ENCODE peak calls at places on chromosomes 2 and 18, in five cellular contexts. K is CD8-positive, alpha-beta memory T cell; F is IMR-90; A is mesenchymal stem cell; D is SJSA1. J is an unnamed sample.

GRCh38 chr2:63300835-63301234 is 250.2 kb downstream of the OTX1 start:
- DNase-seq in F (no peak), D (no peak), A (no peak), K (no peak), J (no peak)

GRCh38 chr2:213281156-213281555 is 3.1 kb upstream of the SPAG16 start:
- DNase-seq in F (peak), D (no peak), K (no peak), A (no peak), J (peak)

GRCh38 chr2:241764272-241765241 is 12.1 kb upstream of the GAL3ST2 start:
- DNase-seq in K (peak), F (no peak), D (peak), A (no peak), J (no peak)

GRCh38 chr2:126658316-126658909 is 2.5 kb downstream of the GYPC start:
- DNase-seq in A (no peak), K (no peak), D (no peak), F (no peak), J (no peak)

GRCh38 chr2:188466761-188467160 is 175.1 kb downstream of the GULP1 start:
- DNase-seq in D (no peak), A (peak), K (no peak), F (no peak), J (no peak)

GRCh38 chr18:63550068-63550467 is 7.9 kb downstream of the SERPINB12 start:
- DNase-seq in K (no peak), A (no peak), F (no peak), D (no peak), J (no peak)

GRCh38 chr2:98734823-98735260 is 3.9 kb upstream of the MGAT4A start:
- DNase-seq in D (no peak), K (no peak), A (no peak), F (no peak), J (no peak)

GRCh38 chr2:30225131-30225762 is 6.1 kb upstream of the LBH start:
- DNase-seq in F (peak), D (peak), K (peak), A (peak), J (no peak)

GRCh38 chr2:16400127-16400623 is 265.5 kb downstream of the CYRIA start:
- DNase-seq in F (no peak), A (no peak), K (no peak), D (no peak), J (no peak)

GRCh38 chr2:188042412-188042811 is 249.3 kb upstream of the GULP1 start:
- DNase-seq in A (peak), D (no peak), K (no peak), F (peak), J (peak)

GRCh38 chr18:36382151-36382550 is 84.6 kb downstream of the FHOD3 start:
- DNase-seq in D (no peak), F (no peak), A (no peak), K (no peak), J (no peak)

GRCh38 chr2:31384771-31385276 is 29.7 kb downstream of the XDH start:
- DNase-seq in A (peak), D (no peak), K (no peak), F (peak), J (peak)

GRCh38 chr2:191617589-191617988 is 60.3 kb upstream of the NABP1 start:
- DNase-seq in F (no peak), A (no peak), K (peak), D (no peak), J (no peak)

GRCh38 chr2:162430323-162430722 is 86.4 kb downstream of the GCA start:
- DNase-seq in D (no peak), A (no peak), F (no peak), K (no peak), J (no peak)

GRCh38 chr2:21469564-21469963 is 345.8 kb downstream of the TDRD15 start:
- DNase-seq in D (no peak), F (no peak), K (no peak), A (no peak), J (no peak)

GRCh38 chr2:17579605-17580318 is 39.3 kb downstream of the VSNL1 start:
- DNase-seq in A (no peak), D (no peak), K (no peak), F (no peak), J (no peak)

GRCh38 chr2:56182420-56182819 is 1.4 kb upstream of the CCDC85A start:
- DNase-seq in F (no peak), K (no peak), A (no peak), D (no peak), J (no peak)

GRCh38 chr2:164008752-164009151 is 272.9 kb upstream of the FIGN start:
- DNase-seq in K (no peak), D (no peak), F (no peak), A (no peak), J (no peak)

GRCh38 chr2:160432633-160433032 is 61.0 kb downstream of the RBMS1 start:
- DNase-seq in K (no peak), A (peak), D (peak), F (peak), J (peak)

GRCh38 chr2:65072181-65072970 is 16.2 kb downstream of the CEP68 start:
- DNase-seq in A (no peak), K (no peak), F (no peak), D (no peak), J (no peak)

GRCh38 chr2:58110765-58111164 is 64.2 kb downstream of the VRK2 start:
- DNase-seq in F (no peak), D (no peak), A (no peak), K (no peak), J (no peak)

GRCh38 chr18:61731693-61732376 is 161.0 kb downstream of the RNF152 start:
- DNase-seq in K (no peak), D (no peak), A (no peak), F (no peak), J (no peak)

GRCh38 chr2:224982910-224983688 is 59.2 kb downstream of the DOCK10 start:
- DNase-seq in A (peak), K (peak), D (no peak), F (peak), J (peak)

GRCh38 chr2:146661494-146662096 is 1183.2 kb upstream of the ACVR2A start:
- DNase-seq in F (peak), D (no peak), K (no peak), A (peak), J (peak)

GRCh38 chr2:72147303-72147970 is at the start of gene CYP26B1:
- DNase-seq in D (peak), F (no peak), K (peak), A (no peak), J (peak)

GRCh38 chr2:156845806-156846558 is 409.8 kb downstream of the GPD2 start:
- DNase-seq in K (no peak), F (peak), A (peak), D (no peak), J (no peak)

GRCh38 chr2:237732790-237733349 is 65.7 kb upstream of the RBM44 start:
- DNase-seq in A (peak), F (no peak), K (no peak), D (peak), J (no peak)

GRCh38 chr2:239444626-239445625 is 44.1 kb upstream of the HDAC4 start:
- DNase-seq in A (no peak), F (no peak), D (peak), K (no peak), J (peak)

DNA sequence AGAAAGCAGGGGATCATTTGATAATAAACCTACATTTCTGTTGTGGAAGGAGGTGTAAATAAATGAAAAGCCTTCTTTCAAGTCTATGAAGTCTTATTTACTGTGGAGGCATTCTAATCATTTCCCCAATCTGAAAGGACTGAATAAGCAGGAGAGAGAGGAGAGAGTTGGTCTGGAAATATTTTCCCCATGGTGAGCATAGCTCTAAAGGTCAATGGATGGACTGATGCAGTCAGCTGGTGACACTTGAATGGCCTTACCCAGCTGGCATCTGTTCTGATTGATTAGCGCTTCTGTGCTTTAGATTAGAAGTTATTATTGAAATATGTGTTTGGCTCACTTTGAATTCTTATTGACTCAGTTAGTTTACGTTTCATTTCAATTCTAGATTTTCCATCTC is 122.7 kb downstream of the PARD3B start:
- DNase-seq in D (no peak), A (peak), K (no peak), F (no peak), J (no peak)
- H3K4me3 ChIP-seq in D (no peak), A (no peak), K (no peak), F (no peak), J (no peak)

DNA sequence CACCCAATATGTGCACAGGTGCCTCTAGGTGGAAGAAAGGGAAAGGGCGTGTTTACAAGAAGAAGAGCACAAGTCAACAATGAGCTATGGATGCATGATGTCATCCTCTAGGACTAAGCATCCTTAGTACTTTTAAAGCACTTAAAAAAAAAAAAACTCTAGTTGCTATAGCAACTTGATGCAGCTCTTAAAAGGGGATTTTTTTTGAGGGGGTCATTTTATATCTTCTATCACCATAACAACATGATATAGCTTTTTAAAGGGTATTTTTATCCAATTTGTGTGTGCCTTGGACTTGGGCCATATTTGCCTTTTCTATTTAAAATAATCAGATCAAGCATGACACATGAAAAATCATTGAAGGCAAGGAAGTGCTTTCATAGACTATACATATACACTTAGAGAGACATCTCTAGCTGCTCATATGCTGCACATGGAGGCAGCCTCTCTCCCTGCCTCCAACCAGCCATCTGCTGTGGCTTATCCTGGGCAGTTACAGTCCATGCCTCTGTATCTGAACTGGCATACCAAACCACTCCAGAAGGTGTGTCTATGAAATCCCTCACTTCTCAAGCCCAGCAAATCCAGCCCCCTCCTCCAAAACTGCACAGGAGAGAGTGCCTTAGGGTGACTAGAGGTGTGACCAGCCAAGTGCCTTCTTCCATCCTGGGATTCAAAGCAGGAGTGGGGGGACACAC is 165.4 kb downstream of the MSH2 start:
- DNase-seq in D (no peak), K (no peak), A (no peak), F (no peak), J (no peak)
- H3K4me3 ChIP-seq in D (no peak), K (no peak), A (no peak), F (no peak), J (no peak)

GRCh38 chr2:227710986-227711385 is 6.8 kb downstream of the SLC19A3 start:
- DNase-seq in A (no peak), D (no peak), K (no peak), F (no peak), J (no peak)

GRCh38 chr2:227720680-227721079 is 2.9 kb upstream of the SLC19A3 start:
- DNase-seq in A (no peak), K (no peak), F (no peak), D (no peak), J (no peak)

GRCh38 chr2:227719637-227720036 is 1.8 kb upstream of the SLC19A3 start:
- DNase-seq in D (no peak), K (no peak), F (no peak), A (no peak), J (no peak)

GRCh38 chr2:227717687-227718567 is at the start of gene SLC19A3:
- DNase-seq in A (peak), D (peak), K (no peak), F (peak), J (peak)

DNA sequence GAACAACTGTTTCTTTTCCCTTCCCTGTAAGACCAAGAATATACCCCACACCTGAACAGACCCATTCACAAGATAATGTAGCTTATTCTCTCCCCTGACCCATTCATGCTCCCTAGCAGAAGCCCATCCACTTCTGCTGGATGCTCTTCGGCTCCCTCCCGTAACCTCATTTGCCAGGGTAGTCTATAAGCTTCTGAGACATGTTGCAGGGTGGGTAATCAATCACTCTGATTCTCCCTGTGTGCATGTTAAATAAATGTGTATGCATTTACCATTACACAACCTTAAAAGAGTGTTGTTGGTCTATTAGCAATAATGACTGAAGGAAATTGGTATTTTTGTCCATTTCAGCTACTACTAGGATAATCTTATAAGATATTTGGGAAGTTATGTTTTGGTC is 1.3 kb downstream of the SLC19A3 start:
- DNase-seq in K (no peak), F (no peak), D (no peak), A (no peak), J (no peak)
- H3K4me3 ChIP-seq in K (no peak), F (no peak), D (no peak), A (no peak), J (no peak)

GRCh38 chr2:48844418-48845155 is 89.1 kb upstream of the LHCGR start:
- DNase-seq in A (no peak), F (peak), D (no peak), K (no peak), J (no peak)
- H3K4me3 ChIP-seq in A (no peak), F (no peak), D (no peak), K (no peak), J (no peak)

DNA sequence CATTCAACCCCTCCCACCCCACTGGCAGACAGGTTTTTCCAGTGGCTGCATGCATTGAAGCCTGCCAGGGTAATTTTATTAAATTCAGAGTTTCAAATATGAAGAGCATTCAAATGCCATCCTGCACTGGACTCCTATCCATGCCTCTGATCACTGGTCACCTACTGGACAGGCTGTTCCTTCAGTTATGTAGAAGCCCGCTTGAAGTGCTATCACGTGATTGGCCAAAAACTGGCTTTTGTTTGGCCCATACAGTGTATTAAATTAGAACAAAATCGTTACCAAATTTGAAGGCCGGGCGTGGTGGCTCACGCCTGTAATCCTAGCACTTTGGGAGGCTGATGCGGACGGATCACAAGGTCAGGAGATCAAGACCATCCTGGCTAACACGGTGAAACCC is 464.1 kb downstream of the TSN start:
- DNase-seq in A (no peak), F (no peak), D (no peak), K (no peak), J (no peak)
- H3K4me3 ChIP-seq in A (no peak), F (no peak), D (no peak), K (no peak), J (no peak)

GRCh38 chr2:206368933-206369569 is 74.3 kb upstream of the ADAM23 start:
- DNase-seq in A (peak), D (no peak), K (no peak), F (no peak), J (no peak)
- H3K4me3 ChIP-seq in A (no peak), D (no peak), K (no peak), F (no peak), J (no peak)

GRCh38 chr18:47946889-47947288 is 16.4 kb upstream of the SMAD2 start:
- DNase-seq in A (no peak), K (no peak), F (no peak), D (no peak), J (no peak)

GRCh38 chr18:47949197-47949596 is 18.7 kb upstream of the SMAD2 start:
- DNase-seq in F (no peak), D (no peak), K (no peak), A (no peak), J (peak)

DNA sequence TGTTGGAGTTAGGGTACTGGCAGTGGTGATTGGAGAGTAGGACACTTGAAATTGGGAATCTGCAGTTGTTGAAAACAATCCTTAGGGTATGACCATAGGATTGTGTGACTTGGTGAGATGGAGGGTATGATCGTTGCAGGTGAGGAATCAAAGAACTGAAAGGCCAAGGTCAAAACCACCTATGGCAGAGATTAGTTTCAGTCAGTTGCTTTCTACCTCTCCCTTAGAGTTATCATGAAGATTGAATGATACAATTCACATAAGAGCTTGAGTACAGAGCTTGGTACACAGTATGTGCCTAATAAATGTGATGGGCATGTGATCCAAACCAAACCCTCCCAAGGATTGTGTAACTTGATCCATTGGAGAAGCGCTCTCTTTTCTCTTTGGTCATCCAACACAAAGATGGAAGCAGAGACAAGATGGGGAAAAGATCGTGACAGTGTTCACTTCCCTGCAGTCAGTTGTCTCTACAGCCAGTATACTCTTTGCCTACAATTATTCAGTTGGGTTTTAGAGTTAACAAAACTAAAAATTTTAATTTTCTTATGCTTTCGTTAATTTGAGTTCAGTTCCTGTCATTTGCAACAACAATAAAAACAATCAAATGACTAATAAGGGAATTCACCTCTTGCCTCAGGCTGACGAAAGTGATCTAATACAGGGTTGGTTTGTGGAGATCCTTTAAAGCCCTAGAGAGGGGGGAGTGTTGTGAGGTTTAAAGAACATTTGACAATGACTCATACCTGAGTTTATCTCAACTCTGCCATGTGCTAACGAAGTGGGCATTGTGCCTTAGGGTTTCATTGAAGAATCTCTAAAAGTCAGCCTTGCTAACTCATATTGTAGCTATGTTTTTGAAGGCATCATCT is 14.7 kb upstream of the SMAD2 start:
- DNase-seq in A (peak), F (peak), K (no peak), D (no peak), J (no peak)
- H3K4me3 ChIP-seq in A (no peak), F (no peak), K (no peak), D (no peak), J (no peak)

GRCh38 chr2:37319754-37320609 is 4.7 kb downstream of the PRKD3 start:
- DNase-seq in A (no peak), D (no peak), K (no peak), F (no peak), J (no peak)
- H3K4me3 ChIP-seq in A (no peak), D (no peak), K (no peak), F (no peak), J (no peak)

GRCh38 chr2:96626553-96626942 is 11.6 kb downstream of the KANSL3 start:
- DNase-seq in D (no peak), F (no peak), K (no peak), A (no peak), J (no peak)

GRCh38 chr2:96623116-96623515 is 15.0 kb downstream of the KANSL3 start:
- DNase-seq in K (no peak), F (peak), D (no peak), A (peak), J (no peak)

GRCh38 chr2:96622544-96622943 is 15.6 kb downstream of the KANSL3 start:
- DNase-seq in F (no peak), A (no peak), K (no peak), D (no peak), J (no peak)

GRCh38 chr2:96625571-96626552 is 12.2 kb downstream of the KANSL3 start:
- DNase-seq in D (peak), K (no peak), A (no peak), F (no peak), J (no peak)
- H3K4me3 ChIP-seq in D (no peak), K (no peak), A (no peak), F (no peak), J (no peak)

DNA sequence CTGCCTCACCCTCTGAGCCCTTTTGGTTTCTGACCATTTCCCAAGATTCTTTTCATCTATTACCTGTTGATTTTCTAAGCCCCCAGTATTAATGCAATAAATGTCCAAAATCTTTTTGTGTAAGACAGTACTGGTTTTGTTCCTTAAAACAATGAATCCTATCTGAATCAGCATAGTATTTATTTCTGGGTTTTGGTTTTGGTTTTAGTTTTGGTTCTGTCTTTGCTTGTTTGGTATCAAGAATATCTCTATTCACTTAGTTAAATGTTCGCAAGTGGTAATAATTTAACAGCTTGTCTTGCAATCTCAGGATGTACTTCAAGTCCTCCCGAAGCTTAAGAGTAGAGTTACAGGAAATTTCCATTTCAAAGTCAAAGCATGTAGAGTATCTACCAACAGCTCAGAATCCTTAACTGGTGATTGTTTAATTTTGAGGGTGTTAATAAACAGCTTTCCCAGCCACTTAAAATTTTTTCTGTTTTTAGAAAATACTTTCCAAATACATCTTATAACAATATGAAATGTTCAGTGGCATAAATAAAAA is 67.7 kb upstream of the NEDD4L start:
- DNase-seq in F (no peak), A (no peak), K (no peak), D (no peak), J (no peak)
- H3K4me3 ChIP-seq in F (no peak), A (peak), K (no peak), D (no peak), J (no peak)